ENCODE peak calls at places on chromosomes 11 and 22, in ten cellular contexts. One of them, this sample, is unnamed.

GRCh38 chr11:19938051-19938856 is 222.0 kb downstream of the DBX1 start:
- DNase-seq in heart left ventricle: no peak
- DNase-seq in nucleus accumbens: no peak
- DNase-seq in OCI-M1: peak
- DNase-seq in cardiac fibroblast: peak
- DNase-seq in AG04450: no peak
- DNase-seq in stimulated activated CD4-positive, alpha-beta T cell treated with anti-CD3 and anti-CD28 coated beads, TNF-alpha, amount 100 ng/mL, for 4 hours: no peak
- DNase-seq in NCI-H748 treated with DMSO at 0.1 percent for 48 hours: peak
- DNase-seq in GM04503: no peak
- DNase-seq in HFF-Myc: no peak
- DNase-seq in this sample: no peak

GRCh38 chr22:44807915-44808690 is 55.7 kb downstream of the ARHGAP8 start:
- DNase-seq in heart left ventricle: no peak
- DNase-seq in nucleus accumbens: no peak
- DNase-seq in OCI-M1: peak
- DNase-seq in cardiac fibroblast: no peak
- DNase-seq in AG04450: no peak
- DNase-seq in stimulated activated CD4-positive, alpha-beta T cell treated with anti-CD3 and anti-CD28 coated beads, TNF-alpha, amount 100 ng/mL, for 4 hours: no peak
- DNase-seq in NCI-H748 treated with DMSO at 0.1 percent for 48 hours: no peak
- DNase-seq in GM04503: no peak
- DNase-seq in HFF-Myc: no peak
- DNase-seq in this sample: no peak

GRCh38 chr11:9254416-9254815 is 10.7 kb downstream of the DENND5A start:
- DNase-seq in heart left ventricle: no peak
- DNase-seq in nucleus accumbens: no peak
- DNase-seq in OCI-M1: no peak
- DNase-seq in cardiac fibroblast: no peak
- DNase-seq in AG04450: no peak
- DNase-seq in stimulated activated CD4-positive, alpha-beta T cell treated with anti-CD3 and anti-CD28 coated beads, TNF-alpha, amount 100 ng/mL, for 4 hours: no peak
- DNase-seq in NCI-H748 treated with DMSO at 0.1 percent for 48 hours: no peak
- DNase-seq in GM04503: no peak
- DNase-seq in HFF-Myc: no peak
- DNase-seq in this sample: no peak

GRCh38 chr11:76107946-76108345 is 98.4 kb downstream of the WNT11 start:
- DNase-seq in heart left ventricle: no peak
- DNase-seq in nucleus accumbens: no peak
- DNase-seq in OCI-M1: no peak
- DNase-seq in cardiac fibroblast: no peak
- DNase-seq in AG04450: no peak
- DNase-seq in stimulated activated CD4-positive, alpha-beta T cell treated with anti-CD3 and anti-CD28 coated beads, TNF-alpha, amount 100 ng/mL, for 4 hours: no peak
- DNase-seq in NCI-H748 treated with DMSO at 0.1 percent for 48 hours: no peak
- DNase-seq in GM04503: peak
- DNase-seq in HFF-Myc: peak
- DNase-seq in this sample: no peak

GRCh38 chr22:50526849-50527801 is 1.7 kb upstream of the SCO2 start:
- DNase-seq in heart left ventricle: peak
- DNase-seq in nucleus accumbens: no peak
- DNase-seq in OCI-M1: peak
- DNase-seq in cardiac fibroblast: peak
- DNase-seq in AG04450: no peak
- DNase-seq in stimulated activated CD4-positive, alpha-beta T cell treated with anti-CD3 and anti-CD28 coated beads, TNF-alpha, amount 100 ng/mL, for 4 hours: no peak
- DNase-seq in NCI-H748 treated with DMSO at 0.1 percent for 48 hours: no peak
- DNase-seq in GM04503: no peak
- DNase-seq in HFF-Myc: no peak
- DNase-seq in this sample: peak

GRCh38 chr11:65051389-65051858 is 6.9 kb downstream of the NAALADL1 start:
- DNase-seq in heart left ventricle: no peak
- DNase-seq in nucleus accumbens: no peak
- DNase-seq in OCI-M1: no peak
- DNase-seq in cardiac fibroblast: no peak
- DNase-seq in AG04450: no peak
- DNase-seq in stimulated activated CD4-positive, alpha-beta T cell treated with anti-CD3 and anti-CD28 coated beads, TNF-alpha, amount 100 ng/mL, for 4 hours: no peak
- DNase-seq in NCI-H748 treated with DMSO at 0.1 percent for 48 hours: no peak
- DNase-seq in GM04503: no peak
- DNase-seq in HFF-Myc: no peak
- DNase-seq in this sample: no peak

GRCh38 chr22:23509571-23510302 is 70.4 kb downstream of the IGLL1 start:
- DNase-seq in heart left ventricle: peak
- DNase-seq in nucleus accumbens: no peak
- DNase-seq in OCI-M1: peak
- DNase-seq in cardiac fibroblast: peak
- DNase-seq in AG04450: no peak
- DNase-seq in stimulated activated CD4-positive, alpha-beta T cell treated with anti-CD3 and anti-CD28 coated beads, TNF-alpha, amount 100 ng/mL, for 4 hours: no peak
- DNase-seq in NCI-H748 treated with DMSO at 0.1 percent for 48 hours: no peak
- DNase-seq in GM04503: no peak
- DNase-seq in HFF-Myc: no peak
- DNase-seq in this sample: no peak

GRCh38 chr11:131977854-131978253 is 607.4 kb downstream of the NTM start:
- DNase-seq in heart left ventricle: no peak
- DNase-seq in nucleus accumbens: no peak
- DNase-seq in OCI-M1: no peak
- DNase-seq in cardiac fibroblast: peak
- DNase-seq in AG04450: peak
- DNase-seq in stimulated activated CD4-positive, alpha-beta T cell treated with anti-CD3 and anti-CD28 coated beads, TNF-alpha, amount 100 ng/mL, for 4 hours: no peak
- DNase-seq in NCI-H748 treated with DMSO at 0.1 percent for 48 hours: no peak
- DNase-seq in GM04503: peak
- DNase-seq in HFF-Myc: no peak
- DNase-seq in this sample: no peak

GRCh38 chr22:20248461-20248959 is 19.6 kb downstream of the RTN4R start:
- DNase-seq in heart left ventricle: no peak
- DNase-seq in nucleus accumbens: no peak
- DNase-seq in OCI-M1: no peak
- DNase-seq in cardiac fibroblast: no peak
- DNase-seq in AG04450: no peak
- DNase-seq in stimulated activated CD4-positive, alpha-beta T cell treated with anti-CD3 and anti-CD28 coated beads, TNF-alpha, amount 100 ng/mL, for 4 hours: no peak
- DNase-seq in NCI-H748 treated with DMSO at 0.1 percent for 48 hours: no peak
- DNase-seq in GM04503: no peak
- DNase-seq in HFF-Myc: no peak
- DNase-seq in this sample: no peak

GRCh38 chr22:41603873-41604332 is 14.3 kb upstream of the PMM1 start:
- DNase-seq in heart left ventricle: no peak
- DNase-seq in nucleus accumbens: no peak
- DNase-seq in OCI-M1: peak
- DNase-seq in cardiac fibroblast: no peak
- DNase-seq in AG04450: no peak
- DNase-seq in stimulated activated CD4-positive, alpha-beta T cell treated with anti-CD3 and anti-CD28 coated beads, TNF-alpha, amount 100 ng/mL, for 4 hours: peak
- DNase-seq in NCI-H748 treated with DMSO at 0.1 percent for 48 hours: no peak
- DNase-seq in GM04503: no peak
- DNase-seq in HFF-Myc: no peak
- DNase-seq in this sample: no peak

GRCh38 chr11:36155301-36155700 is 133.9 kb downstream of the COMMD9 start:
- DNase-seq in heart left ventricle: no peak
- DNase-seq in nucleus accumbens: no peak
- DNase-seq in OCI-M1: no peak
- DNase-seq in cardiac fibroblast: peak
- DNase-seq in AG04450: no peak
- DNase-seq in stimulated activated CD4-positive, alpha-beta T cell treated with anti-CD3 and anti-CD28 coated beads, TNF-alpha, amount 100 ng/mL, for 4 hours: no peak
- DNase-seq in NCI-H748 treated with DMSO at 0.1 percent for 48 hours: no peak
- DNase-seq in GM04503: no peak
- DNase-seq in HFF-Myc: no peak
- DNase-seq in this sample: no peak

GRCh38 chr11:9015677-9016076 is 11.9 kb upstream of the NRIP3 start:
- DNase-seq in heart left ventricle: no peak
- DNase-seq in nucleus accumbens: no peak
- DNase-seq in OCI-M1: peak
- DNase-seq in cardiac fibroblast: peak
- DNase-seq in AG04450: peak
- DNase-seq in stimulated activated CD4-positive, alpha-beta T cell treated with anti-CD3 and anti-CD28 coated beads, TNF-alpha, amount 100 ng/mL, for 4 hours: peak
- DNase-seq in NCI-H748 treated with DMSO at 0.1 percent for 48 hours: peak
- DNase-seq in GM04503: no peak
- DNase-seq in HFF-Myc: peak
- DNase-seq in this sample: peak

GRCh38 chr11:48052183-48053040 is 72.1 kb downstream of the PTPRJ start:
- DNase-seq in heart left ventricle: no peak
- DNase-seq in nucleus accumbens: no peak
- DNase-seq in OCI-M1: no peak
- DNase-seq in cardiac fibroblast: peak
- DNase-seq in AG04450: peak
- DNase-seq in stimulated activated CD4-positive, alpha-beta T cell treated with anti-CD3 and anti-CD28 coated beads, TNF-alpha, amount 100 ng/mL, for 4 hours: no peak
- DNase-seq in NCI-H748 treated with DMSO at 0.1 percent for 48 hours: no peak
- DNase-seq in GM04503: peak
- DNase-seq in HFF-Myc: no peak
- DNase-seq in this sample: no peak

GRCh38 chr11:6855971-6856542 is 6.8 kb upstream of the OR10A2 start:
- DNase-seq in heart left ventricle: no peak
- DNase-seq in nucleus accumbens: no peak
- DNase-seq in OCI-M1: peak
- DNase-seq in cardiac fibroblast: peak
- DNase-seq in AG04450: no peak
- DNase-seq in stimulated activated CD4-positive, alpha-beta T cell treated with anti-CD3 and anti-CD28 coated beads, TNF-alpha, amount 100 ng/mL, for 4 hours: no peak
- DNase-seq in NCI-H748 treated with DMSO at 0.1 percent for 48 hours: no peak
- DNase-seq in GM04503: no peak
- DNase-seq in HFF-Myc: no peak
- DNase-seq in this sample: no peak

GRCh38 chr11:95035316-95035715 is 10.3 kb downstream of the KDM4E start:
- DNase-seq in heart left ventricle: no peak
- DNase-seq in nucleus accumbens: no peak
- DNase-seq in OCI-M1: no peak
- DNase-seq in cardiac fibroblast: no peak
- DNase-seq in AG04450: no peak
- DNase-seq in stimulated activated CD4-positive, alpha-beta T cell treated with anti-CD3 and anti-CD28 coated beads, TNF-alpha, amount 100 ng/mL, for 4 hours: no peak
- DNase-seq in NCI-H748 treated with DMSO at 0.1 percent for 48 hours: no peak
- DNase-seq in GM04503: no peak
- DNase-seq in HFF-Myc: no peak
- DNase-seq in this sample: no peak

GRCh38 chr11:92204731-92205130 is 19.9 kb upstream of the FAT3 start:
- DNase-seq in heart left ventricle: no peak
- DNase-seq in nucleus accumbens: no peak
- DNase-seq in OCI-M1: no peak
- DNase-seq in cardiac fibroblast: peak
- DNase-seq in AG04450: no peak
- DNase-seq in stimulated activated CD4-positive, alpha-beta T cell treated with anti-CD3 and anti-CD28 coated beads, TNF-alpha, amount 100 ng/mL, for 4 hours: no peak
- DNase-seq in NCI-H748 treated with DMSO at 0.1 percent for 48 hours: no peak
- DNase-seq in GM04503: no peak
- DNase-seq in HFF-Myc: no peak
- DNase-seq in this sample: no peak

GRCh38 chr11:76077575-76078150 is 128.6 kb downstream of the WNT11 start:
- DNase-seq in heart left ventricle: no peak
- DNase-seq in nucleus accumbens: no peak
- DNase-seq in OCI-M1: peak
- DNase-seq in cardiac fibroblast: peak
- DNase-seq in AG04450: no peak
- DNase-seq in stimulated activated CD4-positive, alpha-beta T cell treated with anti-CD3 and anti-CD28 coated beads, TNF-alpha, amount 100 ng/mL, for 4 hours: no peak
- DNase-seq in NCI-H748 treated with DMSO at 0.1 percent for 48 hours: no peak
- DNase-seq in GM04503: no peak
- DNase-seq in HFF-Myc: no peak
- DNase-seq in this sample: no peak